ENCODE peak calls at places on chromosomes 3 and 15, in seven cellular contexts. O is RCC 7860; Q is stimulated activated CD4-positive, alpha-beta T cell treated with anti-CD3 and anti-CD28 coated beads, Interleukin-1b, Interleukin-23, amount 100 ng/mL, for 1 hour; U is stomach; Z is left lung; J is stimulated activated CD8-positive, alpha-beta memory T cell treated with anti-CD3 and anti-CD28 coated beads, Interleukin-15, amount 100 ng/mL, for 48 hours; L is H4. K is an unnamed sample.

GRCh38 chr3:41148901-41149300 is 50.4 kb upstream of the CTNNB1 start:
- DNase-seq in O (no peak), Q (no peak), U (no peak), Z (no peak), J (no peak), L (no peak), K (no peak)

GRCh38 chr15:68653795-68654194 is 75.0 kb downstream of the CORO2B start:
- DNase-seq in O (no peak), Q (no peak), U (no peak), Z (no peak), J (no peak), L (no peak), K (no peak)

GRCh38 chr15:52523192-52523591 is 5.5 kb downstream of the MYO5A start:
- DNase-seq in O (peak; percentile 29), Q (no peak), U (no peak), Z (no peak), J (no peak), L (peak; percentile 63), K (no peak)

GRCh38 chr3:49802719-49803463 is at the start of gene INKA1:
- DNase-seq in O (peak; percentile 52), Q (peak; percentile 74), U (peak; percentile 91), Z (peak; percentile 98), J (peak; percentile 75), L (peak; percentile 69), K (peak; percentile 81)

GRCh38 chr3:128337305-128337704 is 129.4 kb downstream of the DNAJB8 start:
- DNase-seq in O (no peak), Q (no peak), U (no peak), Z (no peak), J (no peak), L (no peak), K (no peak)

GRCh38 chr15:74460298-74460697 is 662 bp downstream of the UBL7 start:
- DNase-seq in O (no peak), Q (no peak), U (no peak), Z (no peak), J (no peak), L (no peak), K (no peak)

GRCh38 chr3:186921578-186921977 is 8.7 kb upstream of the ST6GAL1 start:
- DNase-seq in O (no peak), Q (no peak), U (no peak), Z (no peak), J (no peak), L (no peak), K (no peak)

GRCh38 chr3:55471522-55472280 is 15.4 kb downstream of the WNT5A start:
- DNase-seq in O (no peak), Q (no peak), U (no peak), Z (no peak), J (no peak), L (no peak), K (no peak)

GRCh38 chr3:150760431-150761200 is 2.4 kb downstream of the SIAH2 start:
- DNase-seq in O (no peak), Q (no peak), U (no peak), Z (no peak), J (no peak), L (no peak), K (no peak)

GRCh38 chr15:71493526-71493925 is 316.8 kb upstream of the NR2E3 start:
- DNase-seq in O (no peak), Q (no peak), U (no peak), Z (no peak), J (no peak), L (no peak), K (no peak)

GRCh38 chr3:126107203-126107939 is 23.4 kb upstream of the SLC41A3 start:
- DNase-seq in O (no peak), Q (no peak), U (no peak), Z (peak; percentile 63), J (no peak), L (no peak), K (no peak)

GRCh38 chr15:74784426-74784825 is 2.5 kb downstream of the CSK start:
- DNase-seq in O (no peak), Q (no peak), U (no peak), Z (no peak), J (no peak), L (no peak), K (no peak)

GRCh38 chr3:32176989-32177701 is 61.3 kb upstream of the CMTM8 start:
- DNase-seq in O (peak; percentile 29), Q (peak; percentile 45), U (peak; percentile 42), Z (no peak), J (peak; percentile 8), L (peak; percentile 28), K (peak; percentile 74)

GRCh38 chr3:170220871-170221270 is 1.4 kb upstream of the PRKCI start:
- DNase-seq in O (peak; percentile 60), Q (no peak), U (no peak), Z (no peak), J (no peak), L (no peak), K (no peak)

GRCh38 chr3:153513236-153513635 is 351.2 kb downstream of the RAP2B start:
- DNase-seq in O (no peak), Q (no peak), U (no peak), Z (no peak), J (no peak), L (peak; percentile 9), K (peak; percentile 45)

GRCh38 chr3:123582315-123582714 is 2.5 kb downstream of the HACD2 start:
- DNase-seq in O (no peak), Q (no peak), U (no peak), Z (no peak), J (no peak), L (no peak), K (no peak)

GRCh38 chr15:78570710-78571109 is 5.4 kb downstream of the CHRNA5 start:
- DNase-seq in O (no peak), Q (no peak), U (no peak), Z (no peak), J (no peak), L (no peak), K (peak; percentile 15)

GRCh38 chr15:75167588-75168076 is 34.0 kb upstream of the C15orf39 start:
- DNase-seq in O (no peak), Q (no peak), U (no peak), Z (no peak), J (peak; percentile 25), L (no peak), K (no peak)

GRCh38 chr3:17577795-17578520 is 164.5 kb downstream of the TBC1D5 start:
- DNase-seq in O (no peak), Q (no peak), U (no peak), Z (no peak), J (no peak), L (no peak), K (peak; percentile 86)

GRCh38 chr3:98902341-98902740 is 846 bp upstream of the DCBLD2 start:
- DNase-seq in O (no peak), Q (no peak), U (no peak), Z (no peak), J (no peak), L (no peak), K (no peak)

GRCh38 chr15:79973445-79974180 is 2.6 kb upstream of the BCL2A1 start:
- DNase-seq in O (no peak), Q (no peak), U (no peak), Z (no peak), J (peak; percentile 30), L (no peak), K (no peak)

GRCh38 chr3:15768421-15769255 is 29.1 kb downstream of the ANKRD28 start:
- DNase-seq in O (peak; percentile 91), Q (no peak), U (no peak), Z (no peak), J (no peak), L (peak; percentile 90), K (peak; percentile 77)